ENCODE peak calls at places on chromosomes 6 and 20, in eight cellular contexts. P is neuronal stem cell, C is ureter, H is A172, B is GM20000, V is NCI-H1417, L is HTR-8/SVneo, A is cardiac muscle cell. M is an unnamed sample.

GRCh38 chr6:87436435-87436834 is 28.7 kb downstream of the CFAP206 start:
- DNase-seq in P (peak; percentile 82), C (no peak), H (peak; percentile 77), B (peak; percentile 60), V (no peak), L (peak; percentile 56), A (peak; percentile 77), M (peak; percentile 77)

GRCh38 chr6:70119218-70119835 is 183.6 kb downstream of the COL9A1 start:
- DNase-seq in P (no peak), C (no peak), H (no peak), B (no peak), V (no peak), L (no peak), A (no peak), M (no peak)

GRCh38 chr6:10166031-10166430 is 248.8 kb downstream of the TFAP2A start:
- DNase-seq in P (no peak), C (no peak), H (no peak), B (no peak), V (no peak), L (no peak), A (no peak), M (no peak)

GRCh38 chr6:37083243-37084138 is 78.0 kb downstream of the FGD2 start:
- DNase-seq in P (no peak), C (peak; percentile 89), H (no peak), B (no peak), V (peak; percentile 49), L (peak; percentile 55), A (peak; percentile 99), M (no peak)

GRCh38 chr6:45605971-45606370 is 228.2 kb upstream of the SUPT3H start:
- DNase-seq in P (no peak), C (no peak), H (no peak), B (no peak), V (no peak), L (no peak), A (peak; percentile 17), M (no peak)

GRCh38 chr20:22842793-22843192 is 192.3 kb upstream of the SSTR4 start:
- DNase-seq in P (no peak), C (no peak), H (no peak), B (no peak), V (no peak), L (no peak), A (no peak), M (no peak)

GRCh38 chr6:138815797-138816528 is 20.1 kb downstream of the ECT2L start:
- DNase-seq in P (peak; percentile 40), C (no peak), H (peak; percentile 53), B (peak; percentile 56), V (peak; percentile 34), L (peak; percentile 63), A (peak; percentile 82), M (no peak)

GRCh38 chr20:45394221-45395113 is 13.6 kb upstream of the DBNDD2 start:
- DNase-seq in P (no peak), C (no peak), H (no peak), B (no peak), V (no peak), L (no peak), A (no peak), M (no peak)

GRCh38 chr6:126804255-126805064 is 314.0 kb upstream of the RSPO3 start:
- DNase-seq in P (peak; percentile 43), C (no peak), H (peak; percentile 39), B (peak; percentile 22), V (peak; percentile 18), L (peak; percentile 20), A (peak; percentile 71), M (no peak)

GRCh38 chr6:138588805-138589434 is 89.6 kb upstream of the NHSL1 start:
- DNase-seq in P (peak; percentile 71), C (peak; percentile 54), H (peak; percentile 74), B (peak; percentile 70), V (peak; percentile 64), L (peak; percentile 69), A (peak; percentile 88), M (peak; percentile 65)

GRCh38 chr6:37049990-37050853 is 44.8 kb downstream of the FGD2 start:
- DNase-seq in P (no peak), C (no peak), H (no peak), B (peak; percentile 76), V (no peak), L (no peak), A (no peak), M (no peak)

GRCh38 chr6:74222768-74223321 is 526.8 kb downstream of the CD109 start:
- DNase-seq in P (peak; percentile 26), C (no peak), H (no peak), B (no peak), V (no peak), L (no peak), A (no peak), M (no peak)

GRCh38 chr20:9068896-9069663 is at the start of gene PLCB4:
- DNase-seq in P (peak; percentile 48), C (peak; percentile 47), H (peak; percentile 67), B (no peak), V (peak; percentile 96), L (peak; percentile 59), A (peak; percentile 34), M (peak; percentile 80)

GRCh38 chr6:128487055-128487454 is 33.3 kb downstream of the PTPRK start:
- DNase-seq in P (no peak), C (no peak), H (peak; percentile 32), B (no peak), V (no peak), L (no peak), A (no peak), M (no peak)

GRCh38 chr20:54995553-54995952 is 520.2 kb downstream of the DOK5 start:
- DNase-seq in P (no peak), C (no peak), H (peak; percentile 46), B (no peak), V (no peak), L (no peak), A (no peak), M (no peak)

GRCh38 chr6:6704423-6705060 is 116.0 kb downstream of the LY86 start:
- DNase-seq in P (no peak), C (no peak), H (no peak), B (no peak), V (peak; percentile 19), L (no peak), A (no peak), M (no peak)

GRCh38 chr20:48972816-48973215 is 51.3 kb downstream of the ARFGEF2 start:
- DNase-seq in P (no peak), C (no peak), H (no peak), B (no peak), V (no peak), L (no peak), A (no peak), M (no peak)

GRCh38 chr6:15608406-15608805 is 54.4 kb downstream of the DTNBP1 start:
- DNase-seq in P (no peak), C (no peak), H (peak; percentile 81), B (no peak), V (no peak), L (peak; percentile 83), A (peak; percentile 66), M (no peak)

GRCh38 chr6:110649704-110650103 is 165.6 kb downstream of the CDK19 start:
- DNase-seq in P (no peak), C (no peak), H (no peak), B (no peak), V (no peak), L (no peak), A (no peak), M (no peak)